ENCODE peak calls at places on chromosomes 7 and 10, in seven cellular contexts. One of them, this sample, is unnamed.

GRCh38 chr7:132738254-132738653 is 162.0 kb upstream of the PLXNA4 start:
- DNase-seq in retina: no peak
- DNase-seq in NCI-H2081 treated with DMSO at 0.1 percent for 48 hours: no peak
- DNase-seq in CD4-positive, alpha-beta T cell: no peak
- DNase-seq in T-helper 1 cell: no peak
- DNase-seq in Calu3: no peak
- DNase-seq in activated CD8-positive, alpha-beta memory T cell treated with anti-CD3 and anti-CD28 coated beads, Interleukin-2, amount 50 U/mL, for 4 hours: no peak
- DNase-seq in this sample: no peak

GRCh38 chr7:141153231-141153630 is 79.4 kb downstream of the TMEM178B start:
- DNase-seq in T-helper 1 cell: no peak
- DNase-seq in retina: no peak
- DNase-seq in NCI-H2081 treated with DMSO at 0.1 percent for 48 hours: no peak
- DNase-seq in Calu3: no peak
- DNase-seq in CD4-positive, alpha-beta T cell: no peak
- DNase-seq in activated CD8-positive, alpha-beta memory T cell treated with anti-CD3 and anti-CD28 coated beads, Interleukin-2, amount 50 U/mL, for 4 hours: no peak
- DNase-seq in this sample: no peak

GRCh38 chr7:123569352-123569999 is 11.9 kb upstream of the NDUFA5 start:
- DNase-seq in CD4-positive, alpha-beta T cell: no peak
- DNase-seq in activated CD8-positive, alpha-beta memory T cell treated with anti-CD3 and anti-CD28 coated beads, Interleukin-2, amount 50 U/mL, for 4 hours: no peak
- DNase-seq in NCI-H2081 treated with DMSO at 0.1 percent for 48 hours: no peak
- DNase-seq in T-helper 1 cell: no peak
- DNase-seq in retina: no peak
- DNase-seq in Calu3: no peak
- DNase-seq in this sample: no peak

GRCh38 chr7:3673524-3673923 is 372.5 kb downstream of the SDK1 start:
- DNase-seq in activated CD8-positive, alpha-beta memory T cell treated with anti-CD3 and anti-CD28 coated beads, Interleukin-2, amount 50 U/mL, for 4 hours: peak
- DNase-seq in retina: no peak
- DNase-seq in T-helper 1 cell: no peak
- DNase-seq in NCI-H2081 treated with DMSO at 0.1 percent for 48 hours: no peak
- DNase-seq in Calu3: peak
- DNase-seq in CD4-positive, alpha-beta T cell: peak
- DNase-seq in this sample: peak

GRCh38 chr10:8365935-8366911 is 311.7 kb downstream of the GATA3 start:
- DNase-seq in activated CD8-positive, alpha-beta memory T cell treated with anti-CD3 and anti-CD28 coated beads, Interleukin-2, amount 50 U/mL, for 4 hours: peak
- DNase-seq in T-helper 1 cell: peak
- DNase-seq in NCI-H2081 treated with DMSO at 0.1 percent for 48 hours: no peak
- DNase-seq in CD4-positive, alpha-beta T cell: peak
- DNase-seq in Calu3: peak
- DNase-seq in retina: no peak
- DNase-seq in this sample: peak

GRCh38 chr10:28249512-28249911 is 53.4 kb downstream of the MPP7 start:
- DNase-seq in retina: no peak
- DNase-seq in T-helper 1 cell: no peak
- DNase-seq in CD4-positive, alpha-beta T cell: no peak
- DNase-seq in activated CD8-positive, alpha-beta memory T cell treated with anti-CD3 and anti-CD28 coated beads, Interleukin-2, amount 50 U/mL, for 4 hours: no peak
- DNase-seq in NCI-H2081 treated with DMSO at 0.1 percent for 48 hours: no peak
- DNase-seq in Calu3: no peak
- DNase-seq in this sample: no peak

GRCh38 chr7:74579800-74580685 is 77.5 kb upstream of the GTF2I start:
- DNase-seq in CD4-positive, alpha-beta T cell: no peak
- DNase-seq in NCI-H2081 treated with DMSO at 0.1 percent for 48 hours: no peak
- DNase-seq in T-helper 1 cell: no peak
- DNase-seq in activated CD8-positive, alpha-beta memory T cell treated with anti-CD3 and anti-CD28 coated beads, Interleukin-2, amount 50 U/mL, for 4 hours: no peak
- DNase-seq in retina: peak
- DNase-seq in Calu3: peak
- DNase-seq in this sample: no peak

GRCh38 chr7:7821517-7821916 is 103.1 kb upstream of the RPA3 start:
- DNase-seq in Calu3: no peak
- DNase-seq in NCI-H2081 treated with DMSO at 0.1 percent for 48 hours: no peak
- DNase-seq in activated CD8-positive, alpha-beta memory T cell treated with anti-CD3 and anti-CD28 coated beads, Interleukin-2, amount 50 U/mL, for 4 hours: no peak
- DNase-seq in T-helper 1 cell: no peak
- DNase-seq in retina: no peak
- DNase-seq in CD4-positive, alpha-beta T cell: no peak
- DNase-seq in this sample: no peak

GRCh38 chr10:59675812-59676211 is 33.8 kb downstream of the SLC16A9 start:
- DNase-seq in CD4-positive, alpha-beta T cell: no peak
- DNase-seq in Calu3: peak
- DNase-seq in T-helper 1 cell: no peak
- DNase-seq in retina: no peak
- DNase-seq in NCI-H2081 treated with DMSO at 0.1 percent for 48 hours: no peak
- DNase-seq in activated CD8-positive, alpha-beta memory T cell treated with anti-CD3 and anti-CD28 coated beads, Interleukin-2, amount 50 U/mL, for 4 hours: no peak
- DNase-seq in this sample: no peak

GRCh38 chr7:155618708-155619633 is 25.5 kb upstream of the RBM33 start:
- DNase-seq in CD4-positive, alpha-beta T cell: no peak
- DNase-seq in T-helper 1 cell: no peak
- DNase-seq in NCI-H2081 treated with DMSO at 0.1 percent for 48 hours: no peak
- DNase-seq in activated CD8-positive, alpha-beta memory T cell treated with anti-CD3 and anti-CD28 coated beads, Interleukin-2, amount 50 U/mL, for 4 hours: no peak
- DNase-seq in retina: no peak
- DNase-seq in Calu3: peak
- DNase-seq in this sample: no peak

GRCh38 chr7:30142710-30143109 is 7.9 kb downstream of the MTURN start:
- DNase-seq in CD4-positive, alpha-beta T cell: no peak
- DNase-seq in activated CD8-positive, alpha-beta memory T cell treated with anti-CD3 and anti-CD28 coated beads, Interleukin-2, amount 50 U/mL, for 4 hours: no peak
- DNase-seq in retina: no peak
- DNase-seq in Calu3: peak
- DNase-seq in NCI-H2081 treated with DMSO at 0.1 percent for 48 hours: no peak
- DNase-seq in T-helper 1 cell: no peak
- DNase-seq in this sample: no peak

GRCh38 chr7:25586513-25586912 is 358.2 kb upstream of the NPVF start:
- DNase-seq in Calu3: no peak
- DNase-seq in retina: no peak
- DNase-seq in T-helper 1 cell: no peak
- DNase-seq in CD4-positive, alpha-beta T cell: no peak
- DNase-seq in activated CD8-positive, alpha-beta memory T cell treated with anti-CD3 and anti-CD28 coated beads, Interleukin-2, amount 50 U/mL, for 4 hours: no peak
- DNase-seq in NCI-H2081 treated with DMSO at 0.1 percent for 48 hours: no peak
- DNase-seq in this sample: no peak

GRCh38 chr7:51230723-51231122 is 85.9 kb downstream of the COBL start:
- DNase-seq in CD4-positive, alpha-beta T cell: no peak
- DNase-seq in retina: no peak
- DNase-seq in NCI-H2081 treated with DMSO at 0.1 percent for 48 hours: no peak
- DNase-seq in T-helper 1 cell: no peak
- DNase-seq in Calu3: no peak
- DNase-seq in activated CD8-positive, alpha-beta memory T cell treated with anti-CD3 and anti-CD28 coated beads, Interleukin-2, amount 50 U/mL, for 4 hours: no peak
- DNase-seq in this sample: no peak

GRCh38 chr10:46550076-46550790 is 6.2 kb downstream of the GPRIN2 start:
- DNase-seq in Calu3: peak
- DNase-seq in retina: no peak
- DNase-seq in activated CD8-positive, alpha-beta memory T cell treated with anti-CD3 and anti-CD28 coated beads, Interleukin-2, amount 50 U/mL, for 4 hours: peak
- DNase-seq in NCI-H2081 treated with DMSO at 0.1 percent for 48 hours: no peak
- DNase-seq in T-helper 1 cell: no peak
- DNase-seq in CD4-positive, alpha-beta T cell: no peak
- DNase-seq in this sample: no peak

GRCh38 chr10:121104476-121105111 is 253.4 kb downstream of the WDR11 start:
- DNase-seq in activated CD8-positive, alpha-beta memory T cell treated with anti-CD3 and anti-CD28 coated beads, Interleukin-2, amount 50 U/mL, for 4 hours: no peak
- DNase-seq in Calu3: no peak
- DNase-seq in CD4-positive, alpha-beta T cell: no peak
- DNase-seq in retina: no peak
- DNase-seq in NCI-H2081 treated with DMSO at 0.1 percent for 48 hours: no peak
- DNase-seq in T-helper 1 cell: no peak
- DNase-seq in this sample: no peak

GRCh38 chr10:62769574-62770242 is 34.8 kb upstream of the ADO start:
- DNase-seq in NCI-H2081 treated with DMSO at 0.1 percent for 48 hours: no peak
- DNase-seq in CD4-positive, alpha-beta T cell: no peak
- DNase-seq in Calu3: no peak
- DNase-seq in retina: no peak
- DNase-seq in activated CD8-positive, alpha-beta memory T cell treated with anti-CD3 and anti-CD28 coated beads, Interleukin-2, amount 50 U/mL, for 4 hours: no peak
- DNase-seq in T-helper 1 cell: no peak
- DNase-seq in this sample: no peak

GRCh38 chr10:11898372-11899066 is 75.4 kb downstream of the PROSER2 start:
- DNase-seq in T-helper 1 cell: no peak
- DNase-seq in retina: no peak
- DNase-seq in CD4-positive, alpha-beta T cell: no peak
- DNase-seq in activated CD8-positive, alpha-beta memory T cell treated with anti-CD3 and anti-CD28 coated beads, Interleukin-2, amount 50 U/mL, for 4 hours: no peak
- DNase-seq in NCI-H2081 treated with DMSO at 0.1 percent for 48 hours: no peak
- DNase-seq in Calu3: peak
- DNase-seq in this sample: no peak

GRCh38 chr7:44150966-44151678 is 10.0 kb upstream of the MYL7 start:
- DNase-seq in retina: no peak
- DNase-seq in activated CD8-positive, alpha-beta memory T cell treated with anti-CD3 and anti-CD28 coated beads, Interleukin-2, amount 50 U/mL, for 4 hours: no peak
- DNase-seq in Calu3: no peak
- DNase-seq in NCI-H2081 treated with DMSO at 0.1 percent for 48 hours: no peak
- DNase-seq in T-helper 1 cell: no peak
- DNase-seq in CD4-positive, alpha-beta T cell: no peak
- DNase-seq in this sample: no peak

GRCh38 chr7:156999611-157000046 is 10.8 kb downstream of the MNX1 start:
- DNase-seq in CD4-positive, alpha-beta T cell: no peak
- DNase-seq in T-helper 1 cell: no peak
- DNase-seq in activated CD8-positive, alpha-beta memory T cell treated with anti-CD3 and anti-CD28 coated beads, Interleukin-2, amount 50 U/mL, for 4 hours: no peak
- DNase-seq in retina: no peak
- DNase-seq in Calu3: no peak
- DNase-seq in NCI-H2081 treated with DMSO at 0.1 percent for 48 hours: no peak
- DNase-seq in this sample: no peak

GRCh38 chr7:54989826-54990225 is 29.0 kb upstream of the EGFR start:
- DNase-seq in retina: no peak
- DNase-seq in Calu3: no peak
- DNase-seq in activated CD8-positive, alpha-beta memory T cell treated with anti-CD3 and anti-CD28 coated beads, Interleukin-2, amount 50 U/mL, for 4 hours: no peak
- DNase-seq in NCI-H2081 treated with DMSO at 0.1 percent for 48 hours: no peak
- DNase-seq in CD4-positive, alpha-beta T cell: no peak
- DNase-seq in T-helper 1 cell: no peak
- DNase-seq in this sample: no peak

GRCh38 chr10:111455776-111456426 is 379.1 kb downstream of the ADRA2A start:
- DNase-seq in CD4-positive, alpha-beta T cell: no peak
- DNase-seq in Calu3: no peak
- DNase-seq in T-helper 1 cell: no peak
- DNase-seq in NCI-H2081 treated with DMSO at 0.1 percent for 48 hours: no peak
- DNase-seq in activated CD8-positive, alpha-beta memory T cell treated with anti-CD3 and anti-CD28 coated beads, Interleukin-2, amount 50 U/mL, for 4 hours: no peak
- DNase-seq in retina: no peak
- DNase-seq in this sample: no peak

GRCh38 chr10:77637986-77638765 is 568 bp upstream of the KCNMA1 start:
- DNase-seq in T-helper 1 cell: no peak
- DNase-seq in Calu3: peak
- DNase-seq in NCI-H2081 treated with DMSO at 0.1 percent for 48 hours: no peak
- DNase-seq in activated CD8-positive, alpha-beta memory T cell treated with anti-CD3 and anti-CD28 coated beads, Interleukin-2, amount 50 U/mL, for 4 hours: no peak
- DNase-seq in CD4-positive, alpha-beta T cell: no peak
- DNase-seq in retina: peak
- DNase-seq in this sample: no peak

GRCh38 chr7:128858380-128859231 is 4.0 kb upstream of the ATP6V1F start:
- DNase-seq in T-helper 1 cell: no peak
- DNase-seq in CD4-positive, alpha-beta T cell: no peak
- DNase-seq in retina: no peak
- DNase-seq in Calu3: no peak
- DNase-seq in NCI-H2081 treated with DMSO at 0.1 percent for 48 hours: no peak
- DNase-seq in activated CD8-positive, alpha-beta memory T cell treated with anti-CD3 and anti-CD28 coated beads, Interleukin-2, amount 50 U/mL, for 4 hours: no peak
- DNase-seq in this sample: no peak

GRCh38 chr7:94008537-94008936 is 4.4 kb upstream of the BET1 start:
- DNase-seq in retina: no peak
- DNase-seq in CD4-positive, alpha-beta T cell: no peak
- DNase-seq in NCI-H2081 treated with DMSO at 0.1 percent for 48 hours: no peak
- DNase-seq in Calu3: no peak
- DNase-seq in T-helper 1 cell: no peak
- DNase-seq in activated CD8-positive, alpha-beta memory T cell treated with anti-CD3 and anti-CD28 coated beads, Interleukin-2, amount 50 U/mL, for 4 hours: no peak
- DNase-seq in this sample: no peak

GRCh38 chr10:114045071-114045737 is 1.5 kb downstream of the ADRB1 start:
- DNase-seq in retina: peak
- DNase-seq in T-helper 1 cell: no peak
- DNase-seq in Calu3: peak
- DNase-seq in CD4-positive, alpha-beta T cell: no peak
- DNase-seq in NCI-H2081 treated with DMSO at 0.1 percent for 48 hours: no peak
- DNase-seq in activated CD8-positive, alpha-beta memory T cell treated with anti-CD3 and anti-CD28 coated beads, Interleukin-2, amount 50 U/mL, for 4 hours: peak
- DNase-seq in this sample: no peak

GRCh38 chr7:37354661-37355131 is 94.0 kb downstream of the ELMO1 start:
- DNase-seq in retina: no peak
- DNase-seq in NCI-H2081 treated with DMSO at 0.1 percent for 48 hours: no peak
- DNase-seq in CD4-positive, alpha-beta T cell: peak
- DNase-seq in T-helper 1 cell: no peak
- DNase-seq in Calu3: peak
- DNase-seq in activated CD8-positive, alpha-beta memory T cell treated with anti-CD3 and anti-CD28 coated beads, Interleukin-2, amount 50 U/mL, for 4 hours: peak
- DNase-seq in this sample: peak

GRCh38 chr10:118958984-118959916 is 70.3 kb upstream of the NANOS1 start:
- DNase-seq in activated CD8-positive, alpha-beta memory T cell treated with anti-CD3 and anti-CD28 coated beads, Interleukin-2, amount 50 U/mL, for 4 hours: no peak
- DNase-seq in T-helper 1 cell: no peak
- DNase-seq in Calu3: peak
- DNase-seq in CD4-positive, alpha-beta T cell: no peak
- DNase-seq in retina: no peak
- DNase-seq in NCI-H2081 treated with DMSO at 0.1 percent for 48 hours: no peak
- DNase-seq in this sample: no peak

GRCh38 chr7:12732428-12732827 is 45.0 kb downstream of the ARL4A start:
- DNase-seq in activated CD8-positive, alpha-beta memory T cell treated with anti-CD3 and anti-CD28 coated beads, Interleukin-2, amount 50 U/mL, for 4 hours: no peak
- DNase-seq in NCI-H2081 treated with DMSO at 0.1 percent for 48 hours: no peak
- DNase-seq in Calu3: no peak
- DNase-seq in T-helper 1 cell: no peak
- DNase-seq in retina: no peak
- DNase-seq in CD4-positive, alpha-beta T cell: no peak
- DNase-seq in this sample: no peak

GRCh38 chr10:89414879-89415821 is 782 bp downstream of the IFIT5 start:
- DNase-seq in activated CD8-positive, alpha-beta memory T cell treated with anti-CD3 and anti-CD28 coated beads, Interleukin-2, amount 50 U/mL, for 4 hours: peak
- DNase-seq in retina: no peak
- DNase-seq in Calu3: peak
- DNase-seq in CD4-positive, alpha-beta T cell: peak
- DNase-seq in T-helper 1 cell: peak
- DNase-seq in NCI-H2081 treated with DMSO at 0.1 percent for 48 hours: no peak
- DNase-seq in this sample: peak

GRCh38 chr7:47302560-47302959 is 279.4 kb downstream of the TNS3 start:
- DNase-seq in T-helper 1 cell: no peak
- DNase-seq in retina: no peak
- DNase-seq in NCI-H2081 treated with DMSO at 0.1 percent for 48 hours: no peak
- DNase-seq in Calu3: no peak
- DNase-seq in activated CD8-positive, alpha-beta memory T cell treated with anti-CD3 and anti-CD28 coated beads, Interleukin-2, amount 50 U/mL, for 4 hours: no peak
- DNase-seq in CD4-positive, alpha-beta T cell: no peak
- DNase-seq in this sample: no peak

GRCh38 chr7:157044943-157045660 is 34.6 kb upstream of the MNX1 start:
- DNase-seq in activated CD8-positive, alpha-beta memory T cell treated with anti-CD3 and anti-CD28 coated beads, Interleukin-2, amount 50 U/mL, for 4 hours: no peak
- DNase-seq in CD4-positive, alpha-beta T cell: no peak
- DNase-seq in retina: no peak
- DNase-seq in NCI-H2081 treated with DMSO at 0.1 percent for 48 hours: no peak
- DNase-seq in Calu3: no peak
- DNase-seq in T-helper 1 cell: no peak
- DNase-seq in this sample: no peak

GRCh38 chr7:55185321-55185802 is 166.5 kb downstream of the EGFR start:
- DNase-seq in retina: no peak
- DNase-seq in CD4-positive, alpha-beta T cell: no peak
- DNase-seq in T-helper 1 cell: no peak
- DNase-seq in activated CD8-positive, alpha-beta memory T cell treated with anti-CD3 and anti-CD28 coated beads, Interleukin-2, amount 50 U/mL, for 4 hours: no peak
- DNase-seq in Calu3: no peak
- DNase-seq in NCI-H2081 treated with DMSO at 0.1 percent for 48 hours: no peak
- DNase-seq in this sample: no peak

GRCh38 chr7:36686499-36686898 is 37.8 kb downstream of the AOAH start:
- DNase-seq in T-helper 1 cell: no peak
- DNase-seq in retina: no peak
- DNase-seq in NCI-H2081 treated with DMSO at 0.1 percent for 48 hours: no peak
- DNase-seq in activated CD8-positive, alpha-beta memory T cell treated with anti-CD3 and anti-CD28 coated beads, Interleukin-2, amount 50 U/mL, for 4 hours: peak
- DNase-seq in Calu3: peak
- DNase-seq in CD4-positive, alpha-beta T cell: no peak
- DNase-seq in this sample: peak

GRCh38 chr7:16590424-16590823 is 55.1 kb downstream of the ANKMY2 start:
- DNase-seq in T-helper 1 cell: no peak
- DNase-seq in NCI-H2081 treated with DMSO at 0.1 percent for 48 hours: no peak
- DNase-seq in Calu3: peak
- DNase-seq in CD4-positive, alpha-beta T cell: no peak
- DNase-seq in activated CD8-positive, alpha-beta memory T cell treated with anti-CD3 and anti-CD28 coated beads, Interleukin-2, amount 50 U/mL, for 4 hours: no peak
- DNase-seq in retina: no peak
- DNase-seq in this sample: no peak

GRCh38 chr7:37071124-37071523 is 346.8 kb upstream of the AOAH start:
- DNase-seq in retina: no peak
- DNase-seq in Calu3: no peak
- DNase-seq in activated CD8-positive, alpha-beta memory T cell treated with anti-CD3 and anti-CD28 coated beads, Interleukin-2, amount 50 U/mL, for 4 hours: no peak
- DNase-seq in NCI-H2081 treated with DMSO at 0.1 percent for 48 hours: no peak
- DNase-seq in CD4-positive, alpha-beta T cell: no peak
- DNase-seq in T-helper 1 cell: no peak
- DNase-seq in this sample: no peak